ENCODE peak calls at places on chromosome 17, in six cellular contexts. C is non-pigmented ciliary epithelial cell, R is astrocyte of the spinal cord, I is nephron progenitor cell, V is Calu3, N is adipocyte. G is an unnamed sample.

GRCh38 chr17:79360196-79360595 is 250.7 kb downstream of the RBFOX3 start:
- DNase-seq in C (no peak), R (no peak), I (no peak), V (no peak), N (no peak), G (no peak)

GRCh38 chr17:77473615-77474226 is 333.0 kb downstream of the SEC14L1 start:
- DNase-seq in C (no peak), R (no peak), I (no peak), V (peak), N (no peak), G (no peak)

GRCh38 chr17:77011173-77012011 is 129.4 kb upstream of the SEC14L1 start:
- DNase-seq in C (no peak), R (peak), I (peak), V (peak), N (peak), G (no peak)

GRCh38 chr17:65418622-65419021 is 142.8 kb downstream of the AXIN2 start:
- DNase-seq in C (no peak), R (no peak), I (no peak), V (no peak), N (no peak), G (no peak)

GRCh38 chr17:2235792-2236365 is 67.7 kb downstream of the SMG6 start:
- DNase-seq in C (no peak), R (no peak), I (no peak), V (no peak), N (no peak), G (no peak)

GRCh38 chr17:79857095-79857494 is 17.9 kb upstream of the CBX4 start:
- DNase-seq in C (no peak), R (no peak), I (no peak), V (no peak), N (no peak), G (no peak)

GRCh38 chr17:45640141-45640850 is 143.8 kb upstream of the CRHR1 start:
- DNase-seq in C (peak), R (peak), I (peak), V (peak), N (peak), G (peak)

GRCh38 chr17:42408076-42408475 is 15.0 kb downstream of the CAVIN1 start:
- DNase-seq in C (no peak), R (no peak), I (no peak), V (no peak), N (no peak), G (no peak)

GRCh38 chr17:7441202-7441705 is 1.9 kb downstream of the FGF11 start:
- DNase-seq in C (no peak), R (no peak), I (no peak), V (no peak), N (no peak), G (no peak)

GRCh38 chr17:44928950-44929720 is 13.8 kb upstream of the GFAP start:
- DNase-seq in C (no peak), R (no peak), I (no peak), V (no peak), N (no peak), G (no peak)

GRCh38 chr17:18031955-18032354 is 7.0 kb downstream of the ATPAF2 start:
- DNase-seq in C (no peak), R (peak), I (no peak), V (no peak), N (no peak), G (no peak)

GRCh38 chr17:20010099-20010863 is 1.1 kb downstream of the SPECC1 start:
- DNase-seq in C (no peak), R (peak), I (no peak), V (peak), N (peak), G (no peak)

GRCh38 chr17:1714488-1714979 is 4.4 kb upstream of the TLCD2 start:
- DNase-seq in C (peak), R (peak), I (peak), V (peak), N (peak), G (no peak)

GRCh38 chr17:73742915-73743314 is 98.7 kb upstream of the SDK2 start:
- DNase-seq in C (no peak), R (no peak), I (no peak), V (no peak), N (no peak), G (no peak)

GRCh38 chr17:48598727-48599126 is 5.1 kb upstream of the HOXB5 start:
- DNase-seq in C (no peak), R (no peak), I (no peak), V (no peak), N (no peak), G (no peak)

GRCh38 chr17:80441133-80441578 is 26.2 kb downstream of the ENDOV start:
- DNase-seq in C (no peak), R (peak), I (peak), V (peak), N (peak), G (no peak)

GRCh38 chr17:16506188-16506587 is 14.2 kb upstream of the LRRC75A start:
- DNase-seq in C (no peak), R (no peak), I (no peak), V (no peak), N (no peak), G (no peak)

G was measured in keratinocyte.